ENCODE peak calls at places on chromosomes 7 and 10, in six cellular contexts. B is NCI-H2107, H is bronchial epithelial cell, Y is Caki2, O is T-cell, X is amniotic stem cell. L is an unnamed sample.

GRCh38 chr7:81327873-81328272 is 409.0 kb upstream of the SEMA3C start:
- DNase-seq in B (no peak), H (no peak), Y (no peak), O (no peak), X (no peak), L (no peak)

GRCh38 chr7:16933296-16934248 is 51.8 kb upstream of the AGR3 start:
- DNase-seq in B (no peak), H (no peak), Y (no peak), O (no peak), X (no peak), L (no peak)

GRCh38 chr10:88409236-88409635 is 173.9 kb downstream of the RNLS start:
- DNase-seq in B (no peak), H (peak), Y (no peak), O (no peak), X (no peak), L (no peak)

GRCh38 chr7:142308918-142309317 is 51.1 kb upstream of the PRSS58 start:
- DNase-seq in B (no peak), H (no peak), Y (no peak), O (no peak), X (no peak), L (no peak)

GRCh38 chr10:62237506-62237905 is 31.1 kb downstream of the RTKN2 start:
- DNase-seq in B (no peak), H (no peak), Y (no peak), O (no peak), X (no peak), L (no peak)

GRCh38 chr7:94003446-94004023 is 620 bp downstream of the BET1 start:
- DNase-seq in B (no peak), H (peak), Y (peak), O (no peak), X (no peak), L (no peak)

GRCh38 chr10:68462536-68462935 is 9.2 kb downstream of the DNA2 start:
- DNase-seq in B (no peak), H (no peak), Y (peak), O (no peak), X (no peak), L (no peak)

GRCh38 chr10:132429281-132430230 is 32.6 kb downstream of the PWWP2B start:
- DNase-seq in B (peak), H (no peak), Y (no peak), O (no peak), X (no peak), L (no peak)

GRCh38 chr7:142567201-142567600 is 182.1 kb upstream of the PRSS1 start:
- DNase-seq in B (no peak), H (no peak), Y (no peak), O (no peak), X (no peak), L (no peak)

GRCh38 chr10:36670616-36671402 is 454.6 kb upstream of the ANKRD30A start:
- DNase-seq in B (no peak), H (no peak), Y (no peak), O (no peak), X (no peak), L (no peak)

GRCh38 chr10:97550336-97551149 is 22.0 kb upstream of the ANKRD2 start:
- DNase-seq in B (no peak), H (no peak), Y (no peak), O (no peak), X (no peak), L (no peak)

GRCh38 chr10:131816157-131816775 is 84.5 kb upstream of the PPP2R2D start:
- DNase-seq in B (no peak), H (no peak), Y (no peak), O (no peak), X (no peak), L (no peak)

GRCh38 chr10:97673736-97674525 is 13.1 kb downstream of the AVPI1 start:
- DNase-seq in B (no peak), H (peak), Y (peak), O (no peak), X (no peak), L (peak)

GRCh38 chr10:338176-339037 is 203.2 kb downstream of the ZMYND11 start:
- DNase-seq in B (no peak), H (peak), Y (peak), O (no peak), X (no peak), L (peak)

GRCh38 chr10:69318087-69318996 is 40.0 kb downstream of the HK1 start:
- DNase-seq in B (peak), H (peak), Y (peak), O (peak), X (peak), L (peak)

GRCh38 chr7:111229951-111230350 is 139.0 kb downstream of the LRRN3 start:
- DNase-seq in B (no peak), H (no peak), Y (no peak), O (no peak), X (peak), L (no peak)

GRCh38 chr10:132434405-132435005 is 37.5 kb downstream of the PWWP2B start:
- DNase-seq in B (no peak), H (no peak), Y (no peak), O (peak), X (no peak), L (no peak)

GRCh38 chr10:92822060-92822634 is 26.2 kb upstream of the EXOC6 start:
- DNase-seq in B (no peak), H (peak), Y (peak), O (no peak), X (peak), L (peak)

GRCh38 chr7:90411510-90411909 is 8.2 kb downstream of the CLDN12 start:
- DNase-seq in B (no peak), H (peak), Y (peak), O (no peak), X (no peak), L (peak)

GRCh38 chr7:93835684-93836083 is 54.9 kb downstream of the TFPI2 start:
- DNase-seq in B (no peak), H (no peak), Y (no peak), O (no peak), X (no peak), L (no peak)

GRCh38 chr7:23357190-23358093 is 58.3 kb downstream of the MALSU1 start:
- DNase-seq in B (no peak), H (peak), Y (peak), O (no peak), X (no peak), L (peak)

GRCh38 chr10:29646238-29646902 is 11.6 kb upstream of the SVIL start:
- DNase-seq in B (peak), H (peak), Y (peak), O (no peak), X (peak), L (no peak)

GRCh38 chr10:16853201-16853600 is 36.0 kb upstream of the RSU1 start:
- DNase-seq in B (no peak), H (peak), Y (peak), O (no peak), X (no peak), L (peak)

GRCh38 chr7:30731619-30732018 is 20.3 kb upstream of the INMT start:
- DNase-seq in B (no peak), H (no peak), Y (no peak), O (no peak), X (no peak), L (no peak)

GRCh38 chr7:48426966-48427555 is 255.8 kb downstream of the ABCA13 start:
- DNase-seq in B (no peak), H (peak), Y (peak), O (no peak), X (no peak), L (peak)

GRCh38 chr7:82704121-82704520 is 260.5 kb upstream of the CACNA2D1 start:
- DNase-seq in B (no peak), H (no peak), Y (no peak), O (no peak), X (no peak), L (no peak)

GRCh38 chr7:51224811-51225581 is 91.6 kb downstream of the COBL start:
- DNase-seq in B (peak), H (peak), Y (no peak), O (no peak), X (no peak), L (peak)

GRCh38 chr10:81875680-81876252 is 772 bp downstream of the NRG3 start:
- DNase-seq in B (no peak), H (no peak), Y (peak), O (no peak), X (no peak), L (no peak)

GRCh38 chr10:95445837-95446347 is 115.3 kb downstream of the SORBS1 start:
- DNase-seq in B (no peak), H (peak), Y (peak), O (no peak), X (peak), L (peak)

GRCh38 chr7:471191-471865 is 48.3 kb downstream of the PDGFA start:
- DNase-seq in B (no peak), H (no peak), Y (no peak), O (no peak), X (no peak), L (no peak)

GRCh38 chr7:771241-772004 is 44.3 kb upstream of the PRKAR1B start:
- DNase-seq in B (no peak), H (no peak), Y (peak), O (no peak), X (no peak), L (peak)

GRCh38 chr7:17007841-17008240 is 126.1 kb upstream of the AGR3 start:
- DNase-seq in B (no peak), H (peak), Y (no peak), O (no peak), X (no peak), L (no peak)

GRCh38 chr10:95333997-95334792 is 43.4 kb upstream of the PDLIM1 start:
- DNase-seq in B (no peak), H (peak), Y (no peak), O (no peak), X (peak), L (no peak)

GRCh38 chr7:2541291-2542010 is 13.9 kb downstream of the BRAT1 start:
- DNase-seq in B (no peak), H (no peak), Y (no peak), O (no peak), X (no peak), L (no peak)

GRCh38 chr7:17948503-17949238 is 8.4 kb upstream of the SNX13 start:
- DNase-seq in B (no peak), H (peak), Y (no peak), O (no peak), X (no peak), L (no peak)

GRCh38 chr7:15005672-15006071 is 103.1 kb upstream of the DGKB start:
- DNase-seq in B (no peak), H (no peak), Y (no peak), O (no peak), X (no peak), L (no peak)

GRCh38 chr10:132479603-132480221 is 57.9 kb upstream of the INPP5A start:
- DNase-seq in B (no peak), H (no peak), Y (no peak), O (no peak), X (no peak), L (no peak)

GRCh38 chr10:20885678-20886077 is 11.4 kb downstream of the NEBL start:
- DNase-seq in B (no peak), H (peak), Y (peak), O (no peak), X (no peak), L (peak)

L was measured in kidney glomerular epithelial cell.